ENCODE peak calls at places on chromosome 13, in six cellular contexts. One of them, this sample, is unnamed.

GRCh38 chr13:62321895-62322294 is 906.2 kb upstream of the PCDH20 start:
- DNase-seq in suprapubic skin: no peak
- DNase-seq in uterus: no peak
- DNase-seq in mammary epithelial cell: no peak
- DNase-seq in cardiac muscle cell: no peak
- DNase-seq in fibroblast of lung: no peak
- DNase-seq in this sample: no peak

GRCh38 chr13:22744688-22745452 is 435.9 kb upstream of the SGCG start:
- DNase-seq in cardiac muscle cell: no peak
- DNase-seq in fibroblast of lung: no peak
- DNase-seq in uterus: no peak
- DNase-seq in mammary epithelial cell: no peak
- DNase-seq in suprapubic skin: no peak
- DNase-seq in this sample: no peak

GRCh38 chr13:48890386-48890785 is 85.3 kb upstream of the FNDC3A start:
- DNase-seq in fibroblast of lung: no peak
- DNase-seq in suprapubic skin: no peak
- DNase-seq in mammary epithelial cell: no peak
- DNase-seq in cardiac muscle cell: no peak
- DNase-seq in uterus: no peak
- DNase-seq in this sample: no peak

GRCh38 chr13:57629391-57629804 is 2.1 kb upstream of the PCDH17 start:
- DNase-seq in cardiac muscle cell: no peak
- DNase-seq in mammary epithelial cell: no peak
- DNase-seq in uterus: no peak
- DNase-seq in suprapubic skin: no peak
- DNase-seq in fibroblast of lung: peak; percentile 40
- DNase-seq in this sample: no peak

GRCh38 chr13:94308808-94309207 is 170.7 kb downstream of the DCT start:
- DNase-seq in cardiac muscle cell: no peak
- DNase-seq in uterus: no peak
- DNase-seq in fibroblast of lung: no peak
- DNase-seq in mammary epithelial cell: no peak
- DNase-seq in suprapubic skin: no peak
- DNase-seq in this sample: no peak

GRCh38 chr13:29994911-29995601 is 144.6 kb upstream of the UBL3 start:
- DNase-seq in cardiac muscle cell: no peak
- DNase-seq in uterus: peak; percentile 79
- DNase-seq in suprapubic skin: no peak
- DNase-seq in fibroblast of lung: no peak
- DNase-seq in mammary epithelial cell: no peak
- DNase-seq in this sample: no peak

GRCh38 chr13:113297370-113297871 is 382 bp downstream of the LAMP1 start:
- DNase-seq in fibroblast of lung: no peak
- DNase-seq in cardiac muscle cell: no peak
- DNase-seq in suprapubic skin: peak; percentile 73
- DNase-seq in uterus: peak; percentile 29
- DNase-seq in mammary epithelial cell: peak; percentile 49
- DNase-seq in this sample: no peak

GRCh38 chr13:42876810-42877550 is 95.6 kb downstream of the FAM216B start:
- DNase-seq in cardiac muscle cell: no peak
- DNase-seq in suprapubic skin: no peak
- DNase-seq in fibroblast of lung: peak; percentile 49
- DNase-seq in uterus: no peak
- DNase-seq in mammary epithelial cell: peak; percentile 79
- DNase-seq in this sample: no peak

GRCh38 chr13:106114981-106115554 is 420.4 kb downstream of the EFNB2 start:
- DNase-seq in uterus: no peak
- DNase-seq in mammary epithelial cell: no peak
- DNase-seq in suprapubic skin: no peak
- DNase-seq in fibroblast of lung: peak; percentile 63
- DNase-seq in cardiac muscle cell: no peak
- DNase-seq in this sample: no peak

GRCh38 chr13:22837980-22838615 is 342.7 kb upstream of the SGCG start:
- DNase-seq in uterus: no peak
- DNase-seq in cardiac muscle cell: no peak
- DNase-seq in mammary epithelial cell: no peak
- DNase-seq in fibroblast of lung: no peak
- DNase-seq in suprapubic skin: no peak
- DNase-seq in this sample: no peak

GRCh38 chr13:44649118-44649455 is 73.0 kb upstream of the TSC22D1 start:
- DNase-seq in uterus: no peak
- DNase-seq in mammary epithelial cell: no peak
- DNase-seq in suprapubic skin: no peak
- DNase-seq in cardiac muscle cell: no peak
- DNase-seq in fibroblast of lung: no peak
- DNase-seq in this sample: no peak

GRCh38 chr13:49784886-49785570 is 7.5 kb downstream of the KPNA3 start:
- DNase-seq in suprapubic skin: no peak
- DNase-seq in uterus: no peak
- DNase-seq in cardiac muscle cell: no peak
- DNase-seq in mammary epithelial cell: no peak
- DNase-seq in fibroblast of lung: peak; percentile 33
- DNase-seq in this sample: no peak

GRCh38 chr13:80312967-80313366 is 28.0 kb downstream of the SPRY2 start:
- DNase-seq in cardiac muscle cell: no peak
- DNase-seq in fibroblast of lung: peak; percentile 35
- DNase-seq in mammary epithelial cell: no peak
- DNase-seq in suprapubic skin: no peak
- DNase-seq in uterus: no peak
- DNase-seq in this sample: no peak

GRCh38 chr13:46165485-46166220 is 16.3 kb downstream of the LCP1 start:
- DNase-seq in suprapubic skin: no peak
- DNase-seq in cardiac muscle cell: no peak
- DNase-seq in uterus: no peak
- DNase-seq in mammary epithelial cell: peak; percentile 71
- DNase-seq in fibroblast of lung: no peak
- DNase-seq in this sample: no peak

GRCh38 chr13:50224534-50224933 is 209.3 kb downstream of the KCNRG start:
- DNase-seq in cardiac muscle cell: no peak
- DNase-seq in fibroblast of lung: peak; percentile 54
- DNase-seq in uterus: no peak
- DNase-seq in suprapubic skin: no peak
- DNase-seq in mammary epithelial cell: peak; percentile 95
- DNase-seq in this sample: no peak

GRCh38 chr13:106804996-106805395 is 237.1 kb upstream of the ARGLU1 start:
- DNase-seq in fibroblast of lung: no peak
- DNase-seq in suprapubic skin: no peak
- DNase-seq in mammary epithelial cell: no peak
- DNase-seq in uterus: no peak
- DNase-seq in cardiac muscle cell: no peak
- DNase-seq in this sample: no peak

GRCh38 chr13:28751210-28751935 is 32.6 kb upstream of the SLC46A3 start:
- DNase-seq in cardiac muscle cell: no peak
- DNase-seq in mammary epithelial cell: no peak
- DNase-seq in suprapubic skin: no peak
- DNase-seq in fibroblast of lung: no peak
- DNase-seq in uterus: no peak
- DNase-seq in this sample: no peak

GRCh38 chr13:76350399-76350798 is 535.8 kb downstream of the KCTD12 start:
- DNase-seq in uterus: no peak
- DNase-seq in suprapubic skin: no peak
- DNase-seq in fibroblast of lung: peak; percentile 69
- DNase-seq in cardiac muscle cell: no peak
- DNase-seq in mammary epithelial cell: no peak
- DNase-seq in this sample: no peak

GRCh38 chr13:23986619-23987018 is 89.3 kb upstream of the C1QTNF9B start:
- DNase-seq in uterus: no peak
- DNase-seq in suprapubic skin: no peak
- DNase-seq in fibroblast of lung: peak; percentile 90
- DNase-seq in mammary epithelial cell: no peak
- DNase-seq in cardiac muscle cell: no peak
- DNase-seq in this sample: no peak

GRCh38 chr13:110308377-110309158 is 1.5 kb downstream of the COL4A2 start:
- DNase-seq in uterus: peak; percentile 73
- DNase-seq in suprapubic skin: no peak
- DNase-seq in cardiac muscle cell: peak; percentile 34
- DNase-seq in mammary epithelial cell: peak; percentile 67
- DNase-seq in fibroblast of lung: peak; percentile 61
- DNase-seq in this sample: peak; percentile 61

GRCh38 chr13:110309159-110309476 is 2.0 kb downstream of the COL4A2 start:
- DNase-seq in uterus: no peak
- DNase-seq in fibroblast of lung: no peak
- DNase-seq in mammary epithelial cell: no peak
- DNase-seq in cardiac muscle cell: no peak
- DNase-seq in suprapubic skin: no peak
- DNase-seq in this sample: peak; percentile 55

GRCh38 chr13:110310541-110311491 is 3.7 kb downstream of the COL4A2 start:
- DNase-seq in fibroblast of lung: no peak
- DNase-seq in cardiac muscle cell: no peak
- DNase-seq in suprapubic skin: no peak
- DNase-seq in mammary epithelial cell: no peak
- DNase-seq in uterus: no peak
- DNase-seq in this sample: peak; percentile 56

GRCh38 chr13:110307697-110308376 is 753 bp downstream of the COL4A2 start:
- DNase-seq in cardiac muscle cell: peak; percentile 53
- DNase-seq in uterus: no peak
- DNase-seq in fibroblast of lung: peak; percentile 59
- DNase-seq in suprapubic skin: no peak
- DNase-seq in mammary epithelial cell: peak; percentile 62
- DNase-seq in this sample: peak; percentile 61

GRCh38 chr13:110309661-110310524 is 2.8 kb downstream of the COL4A2 start:
- DNase-seq in uterus: no peak
- DNase-seq in fibroblast of lung: no peak
- DNase-seq in cardiac muscle cell: no peak
- DNase-seq in suprapubic skin: no peak
- DNase-seq in mammary epithelial cell: no peak
- DNase-seq in this sample: peak; percentile 47
- H3K4me1 ChIP-seq in uterus: no peaks in the 10 kb centered on the region
- H3K4me1 ChIP-seq in fibroblast of lung: peaks cover 15% of the 10 kb centered on the region
- H3K4me1 ChIP-seq in cardiac muscle cell: peaks cover 43% of the 10 kb centered on the region
- H3K4me1 ChIP-seq in suprapubic skin: peaks cover 40% of the 10 kb centered on the region
- H3K4me1 ChIP-seq in mammary epithelial cell: peaks cover 57% of the 10 kb centered on the region
- H3K4me1 ChIP-seq in this sample: peaks cover 61% of the 10 kb centered on the region

DNA sequence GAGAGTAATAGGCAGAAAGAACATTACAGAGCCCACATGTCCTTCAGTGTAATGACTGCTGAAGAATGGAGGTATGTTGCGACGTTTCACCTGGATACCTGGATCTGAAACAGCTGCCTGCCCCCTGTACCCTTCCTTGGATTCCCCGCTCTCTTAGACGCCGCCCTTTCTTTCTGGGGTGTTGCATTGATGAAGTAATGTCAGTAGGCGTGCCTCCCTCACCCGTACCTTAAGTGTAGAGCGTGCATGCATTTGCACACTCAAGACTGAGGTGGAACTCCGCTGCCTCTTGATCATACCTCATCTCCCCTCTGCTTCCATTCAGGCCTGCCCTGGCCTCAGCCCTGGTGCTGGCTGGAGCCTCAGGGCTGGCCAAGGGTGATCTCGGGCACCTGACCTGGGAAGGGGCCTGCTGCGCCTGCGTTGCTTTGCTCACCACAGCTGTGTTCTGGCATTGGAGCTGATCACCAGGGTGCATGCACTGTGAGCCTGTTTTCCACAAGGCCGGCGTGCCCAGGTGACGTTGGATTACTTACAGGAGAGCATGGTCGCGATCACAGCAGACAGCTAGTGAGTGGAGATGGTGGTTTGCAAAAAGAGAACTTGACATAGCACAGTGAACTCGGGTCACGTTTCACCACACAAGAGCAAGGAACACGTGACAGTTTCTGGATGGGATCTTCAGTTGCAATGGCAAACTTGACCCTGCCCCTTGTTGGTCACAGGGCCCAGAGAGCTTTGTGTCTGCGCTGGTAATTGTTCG is 99.0 kb downstream of the ARHGEF7 start:
- DNase-seq in cardiac muscle cell: peak; percentile 28
- DNase-seq in mammary epithelial cell: no peak
- DNase-seq in suprapubic skin: no peak
- DNase-seq in fibroblast of lung: no peak
- DNase-seq in uterus: no peak
- DNase-seq in this sample: no peak
- H3K4me1 ChIP-seq in cardiac muscle cell: peaks cover 27% of the 10 kb centered on the region
- H3K4me1 ChIP-seq in mammary epithelial cell: peaks cover 11% of the 10 kb centered on the region
- H3K4me1 ChIP-seq in suprapubic skin: peaks cover 58% of the 10 kb centered on the region
- H3K4me1 ChIP-seq in fibroblast of lung: peaks cover 21% of the 10 kb centered on the region
- H3K4me1 ChIP-seq in uterus: no peaks in the 10 kb centered on the region
- H3K4me1 ChIP-seq in this sample: peaks cover 87% of the 10 kb centered on the region

GRCh38 chr13:40178130-40178529 is 488.3 kb downstream of the FOXO1 start:
- DNase-seq in cardiac muscle cell: no peak
- DNase-seq in uterus: no peak
- DNase-seq in mammary epithelial cell: no peak
- DNase-seq in suprapubic skin: no peak
- DNase-seq in fibroblast of lung: no peak
- DNase-seq in this sample: no peak

GRCh38 chr13:40175639-40176038 is 490.8 kb downstream of the FOXO1 start:
- DNase-seq in mammary epithelial cell: no peak
- DNase-seq in uterus: no peak
- DNase-seq in suprapubic skin: no peak
- DNase-seq in fibroblast of lung: peak; percentile 17
- DNase-seq in cardiac muscle cell: no peak
- DNase-seq in this sample: no peak

GRCh38 chr13:40172878-40173277 is 493.6 kb downstream of the FOXO1 start:
- DNase-seq in uterus: no peak
- DNase-seq in mammary epithelial cell: no peak
- DNase-seq in fibroblast of lung: no peak
- DNase-seq in cardiac muscle cell: no peak
- DNase-seq in suprapubic skin: no peak
- DNase-seq in this sample: no peak

GRCh38 chr13:40179421-40179820 is 487.0 kb downstream of the FOXO1 start:
- DNase-seq in suprapubic skin: no peak
- DNase-seq in fibroblast of lung: no peak
- DNase-seq in uterus: no peak
- DNase-seq in cardiac muscle cell: no peak
- DNase-seq in mammary epithelial cell: no peak
- DNase-seq in this sample: no peak

DNA sequence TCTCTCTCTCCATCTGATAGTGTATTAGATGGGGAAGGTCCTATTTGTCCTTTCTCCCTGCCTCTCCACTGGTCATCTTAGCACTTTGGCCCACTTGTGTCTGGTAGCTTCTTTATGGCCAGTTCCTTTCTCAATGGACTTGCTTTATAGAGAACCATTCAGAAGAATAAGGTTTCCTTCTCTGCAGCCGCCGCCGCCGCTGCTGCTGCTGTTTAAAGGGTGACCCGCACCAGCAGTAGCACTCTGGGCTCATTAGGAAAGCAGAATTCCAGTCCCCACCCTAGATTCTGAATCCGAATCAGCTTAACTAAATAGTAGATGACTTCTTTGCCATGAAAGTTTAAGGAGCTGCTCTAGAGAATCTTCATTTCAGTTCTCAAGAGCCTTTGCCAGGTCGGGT is 490.2 kb downstream of the FOXO1 start:
- DNase-seq in suprapubic skin: no peak
- DNase-seq in cardiac muscle cell: no peak
- DNase-seq in mammary epithelial cell: no peak
- DNase-seq in uterus: no peak
- DNase-seq in fibroblast of lung: no peak
- DNase-seq in this sample: no peak
- H3K4me1 ChIP-seq in suprapubic skin: peaks cover 27% of the 10 kb centered on the region
- H3K4me1 ChIP-seq in cardiac muscle cell: peaks cover under 1% of the 10 kb centered on the region
- H3K4me1 ChIP-seq in mammary epithelial cell: peaks cover 20% of the 10 kb centered on the region
- H3K4me1 ChIP-seq in uterus: peaks cover 7% of the 10 kb centered on the region
- H3K4me1 ChIP-seq in fibroblast of lung: no peaks in the 10 kb centered on the region
- H3K4me1 ChIP-seq in this sample: peaks cover 8% of the 10 kb centered on the region

DNA sequence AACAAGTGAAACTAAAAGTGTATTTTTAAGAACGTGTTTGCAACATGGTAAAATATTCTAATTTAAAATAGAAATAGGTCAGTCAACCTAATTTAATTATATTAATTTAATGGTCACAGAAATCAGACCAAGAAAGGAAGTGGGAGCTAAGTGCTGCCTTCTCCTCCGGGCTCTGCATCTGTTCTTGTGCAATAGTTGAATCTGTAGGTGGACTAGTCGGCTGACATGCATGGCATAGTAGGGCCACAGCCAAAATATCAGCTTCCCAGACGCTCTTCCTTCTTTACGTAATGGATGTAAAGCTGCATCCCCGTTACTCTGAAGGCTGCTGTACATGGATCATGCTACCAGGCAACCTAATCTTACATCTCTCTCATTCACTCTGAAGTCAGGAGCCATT is 47.3 kb downstream of the COL4A1 start:
- DNase-seq in suprapubic skin: no peak
- DNase-seq in cardiac muscle cell: no peak
- DNase-seq in fibroblast of lung: no peak
- DNase-seq in uterus: no peak
- DNase-seq in mammary epithelial cell: no peak
- DNase-seq in this sample: no peak
- H3K4me1 ChIP-seq in suprapubic skin: peaks cover 31% of the 10 kb centered on the region
- H3K4me1 ChIP-seq in cardiac muscle cell: no peaks in the 10 kb centered on the region
- H3K4me1 ChIP-seq in fibroblast of lung: peaks cover 29% of the 10 kb centered on the region
- H3K4me1 ChIP-seq in uterus: no peaks in the 10 kb centered on the region
- H3K4me1 ChIP-seq in mammary epithelial cell: peaks cover 18% of the 10 kb centered on the region
- H3K4me1 ChIP-seq in this sample: peaks cover 64% of the 10 kb centered on the region

This sample was measured in right atrium auricular region.